ENCODE peak calls at places on chromosomes 5 and 9, in six cellular contexts. One of them, this sample, is unnamed.
A peak's percentile ranks its signal among the peaks of the same experiment; 100 is the strongest.

GRCh38 chr5:159414021-159414420 is 83.7 kb upstream of the IL12B start:
- DNase-seq in pancreas: no peak
- DNase-seq in body of pancreas: no peak
- DNase-seq in PC-3: no peak
- DNase-seq in Peyer's patch: no peak
- DNase-seq in A549: no peak
- DNase-seq in this sample: no peak

GRCh38 chr9:38356851-38357250 is 35.7 kb upstream of the ALDH1B1 start:
- DNase-seq in pancreas: no peak
- DNase-seq in body of pancreas: peak; percentile 2
- DNase-seq in PC-3: no peak
- DNase-seq in Peyer's patch: no peak
- DNase-seq in A549: no peak
- DNase-seq in this sample: no peak

GRCh38 chr5:83925321-83925877 is 204.7 kb upstream of the HAPLN1 start:
- DNase-seq in pancreas: no peak
- DNase-seq in body of pancreas: no peak
- DNase-seq in PC-3: peak; percentile 11
- DNase-seq in Peyer's patch: no peak
- DNase-seq in A549: no peak
- DNase-seq in this sample: no peak

GRCh38 chr5:92019376-92019990 is 636.4 kb upstream of the ARRDC3 start:
- DNase-seq in pancreas: no peak
- DNase-seq in body of pancreas: no peak
- DNase-seq in PC-3: peak; percentile 62
- DNase-seq in Peyer's patch: no peak
- DNase-seq in A549: peak; percentile 3
- DNase-seq in this sample: no peak

GRCh38 chr9:121201045-121201737 is 478 bp downstream of the RAB14 start:
- DNase-seq in pancreas: peak; percentile 80
- DNase-seq in body of pancreas: no peak
- DNase-seq in PC-3: no peak
- DNase-seq in Peyer's patch: peak; percentile 78
- DNase-seq in A549: no peak
- DNase-seq in this sample: peak; percentile 53

GRCh38 chr9:89383030-89383720 is 64.9 kb downstream of the SECISBP2 start:
- DNase-seq in pancreas: no peak
- DNase-seq in body of pancreas: no peak
- DNase-seq in PC-3: no peak
- DNase-seq in Peyer's patch: no peak
- DNase-seq in A549: no peak
- DNase-seq in this sample: no peak

GRCh38 chr9:87635656-87636501 is 90.0 kb upstream of the CTSL start:
- DNase-seq in pancreas: no peak
- DNase-seq in body of pancreas: no peak
- DNase-seq in PC-3: no peak
- DNase-seq in Peyer's patch: no peak
- DNase-seq in A549: no peak
- DNase-seq in this sample: no peak

GRCh38 chr5:156640751-156641241 is 209.3 kb upstream of the PPP1R2B start:
- DNase-seq in pancreas: no peak
- DNase-seq in body of pancreas: no peak
- DNase-seq in PC-3: no peak
- DNase-seq in Peyer's patch: no peak
- DNase-seq in A549: no peak
- DNase-seq in this sample: no peak

GRCh38 chr5:123449424-123449823 is 26.2 kb upstream of the CEP120 start:
- DNase-seq in pancreas: no peak
- DNase-seq in body of pancreas: no peak
- DNase-seq in PC-3: no peak
- DNase-seq in Peyer's patch: no peak
- DNase-seq in A549: no peak
- DNase-seq in this sample: no peak

GRCh38 chr9:4866239-4866969 is 73.7 kb downstream of the RCL1 start:
- DNase-seq in pancreas: no peak
- DNase-seq in body of pancreas: no peak
- DNase-seq in PC-3: peak; percentile 73
- DNase-seq in Peyer's patch: no peak
- DNase-seq in A549: no peak
- DNase-seq in this sample: no peak

GRCh38 chr9:132406554-132407122 is at the start of gene TTF1:
- DNase-seq in pancreas: peak; percentile 90
- DNase-seq in body of pancreas: peak; percentile 92
- DNase-seq in PC-3: peak; percentile 85
- DNase-seq in Peyer's patch: peak; percentile 90
- DNase-seq in A549: peak; percentile 94
- DNase-seq in this sample: peak; percentile 94

GRCh38 chr5:92838253-92838652 is 742.8 kb downstream of the NR2F1-AS1 start:
- DNase-seq in pancreas: no peak
- DNase-seq in body of pancreas: no peak
- DNase-seq in PC-3: peak; percentile 52
- DNase-seq in Peyer's patch: no peak
- DNase-seq in A549: peak; percentile 15
- DNase-seq in this sample: no peak

GRCh38 chr9:113536483-113537226 is 73.1 kb downstream of the RGS3 start:
- DNase-seq in pancreas: peak; percentile 46
- DNase-seq in body of pancreas: no peak
- DNase-seq in PC-3: no peak
- DNase-seq in Peyer's patch: no peak
- DNase-seq in A549: no peak
- DNase-seq in this sample: peak; percentile 71

GRCh38 chr5:14298126-14298847 is 155.1 kb downstream of the TRIO start:
- DNase-seq in pancreas: no peak
- DNase-seq in body of pancreas: no peak
- DNase-seq in PC-3: peak; percentile 51
- DNase-seq in Peyer's patch: no peak
- DNase-seq in A549: no peak
- DNase-seq in this sample: no peak

DNA sequence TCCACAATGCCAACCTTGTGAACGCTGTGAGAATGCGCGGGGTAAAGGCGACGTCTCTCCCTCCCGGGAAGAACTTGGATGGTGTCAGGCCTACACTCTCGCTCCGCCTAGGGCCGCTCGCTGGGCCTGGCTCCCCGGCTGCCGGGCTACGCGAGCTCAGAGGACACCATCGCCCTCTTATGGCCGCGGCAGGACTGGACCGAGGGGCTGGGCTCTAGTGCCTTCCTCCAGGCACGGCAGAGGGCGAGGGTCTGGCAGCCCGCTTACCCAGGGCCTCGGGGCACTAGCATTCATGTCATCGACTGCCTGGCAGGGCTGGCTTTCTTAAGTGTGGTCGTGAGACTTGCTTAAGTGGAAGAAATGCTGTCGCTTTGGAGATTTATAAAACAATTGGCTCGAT is 1.2 kb upstream of the EXOSC2 start:
- DNase-seq in pancreas: no peak
- DNase-seq in body of pancreas: no peak
- DNase-seq in PC-3: no peak
- DNase-seq in Peyer's patch: no peak
- DNase-seq in A549: no peak
- DNase-seq in this sample: peak; percentile 47
- TF ChIP-seq CTCF in pancreas: no peak
- TF ChIP-seq CTCF in body of pancreas: no peak
- TF ChIP-seq CTCF in PC-3: no peak
- TF ChIP-seq CTCF in Peyer's patch: no peak
- TF ChIP-seq CTCF in A549: no peak
- TF ChIP-seq CTCF in this sample: peak; percentile 31

GRCh38 chr5:61732376-61732775 is 400.3 kb downstream of the ZSWIM6 start:
- DNase-seq in pancreas: no peak
- DNase-seq in body of pancreas: peak; percentile 12
- DNase-seq in PC-3: no peak
- DNase-seq in Peyer's patch: no peak
- DNase-seq in A549: no peak
- DNase-seq in this sample: no peak

GRCh38 chr5:61732796-61733195 is 400.7 kb downstream of the ZSWIM6 start:
- DNase-seq in pancreas: no peak
- DNase-seq in body of pancreas: no peak
- DNase-seq in PC-3: no peak
- DNase-seq in Peyer's patch: no peak
- DNase-seq in A549: no peak
- DNase-seq in this sample: no peak

GRCh38 chr5:61731267-61731945 is 399.3 kb downstream of the ZSWIM6 start:
- DNase-seq in pancreas: no peak
- DNase-seq in body of pancreas: no peak
- DNase-seq in PC-3: no peak
- DNase-seq in Peyer's patch: no peak
- DNase-seq in A549: no peak
- DNase-seq in this sample: no peak

GRCh38 chr5:61734001-61734400 is 401.9 kb downstream of the ZSWIM6 start:
- DNase-seq in pancreas: no peak
- DNase-seq in body of pancreas: no peak
- DNase-seq in PC-3: no peak
- DNase-seq in Peyer's patch: no peak
- DNase-seq in A549: no peak
- DNase-seq in this sample: no peak

GRCh38 chr5:61731946-61732314 is 399.9 kb downstream of the ZSWIM6 start:
- DNase-seq in pancreas: no peak
- DNase-seq in body of pancreas: no peak
- DNase-seq in PC-3: no peak
- DNase-seq in Peyer's patch: no peak
- DNase-seq in A549: no peak
- DNase-seq in this sample: no peak
- H3K4me3 ChIP-seq in pancreas: no peak overlapping the region
- H3K4me3 ChIP-seq in body of pancreas: no peak overlapping the region
- H3K4me3 ChIP-seq in PC-3: no peak overlapping the region
- H3K4me3 ChIP-seq in Peyer's patch: no peak overlapping the region
- H3K4me3 ChIP-seq in A549: no peak overlapping the region
- H3K4me3 ChIP-seq in this sample: no peak overlapping the region

GRCh38 chr5:139689631-139690384 is 41.7 kb downstream of the CXXC5 start:
- DNase-seq in pancreas: peak; percentile 86
- DNase-seq in body of pancreas: peak; percentile 85
- DNase-seq in PC-3: peak; percentile 69
- DNase-seq in Peyer's patch: no peak
- DNase-seq in A549: peak; percentile 35
- DNase-seq in this sample: peak; percentile 50
- H3K4me1 ChIP-seq in pancreas: peaks cover 52% of the 10 kb centered on the region
- H3K4me1 ChIP-seq in body of pancreas: peaks cover 69% of the 10 kb centered on the region
- H3K4me1 ChIP-seq in PC-3: no peaks in the 10 kb centered on the region
- H3K4me1 ChIP-seq in Peyer's patch: no peaks in the 10 kb centered on the region
- H3K4me1 ChIP-seq in A549: peaks cover 34% of the 10 kb centered on the region
- H3K4me1 ChIP-seq in this sample: peaks cover 37% of the 10 kb centered on the region

GRCh38 chr9:16001856-16002255 is 449.0 kb downstream of the CCDC171 start:
- DNase-seq in pancreas: no peak
- DNase-seq in body of pancreas: no peak
- DNase-seq in PC-3: no peak
- DNase-seq in Peyer's patch: no peak
- DNase-seq in A549: no peak
- DNase-seq in this sample: no peak
- TF ChIP-seq CTCF in pancreas: no peak
- TF ChIP-seq CTCF in body of pancreas: no peak
- TF ChIP-seq CTCF in PC-3: no peak
- TF ChIP-seq CTCF in Peyer's patch: no peak
- TF ChIP-seq CTCF in A549: no peak
- TF ChIP-seq CTCF in this sample: no peak

GRCh38 chr9:74555625-74556024 is 58.5 kb downstream of the RORB start:
- DNase-seq in pancreas: no peak
- DNase-seq in body of pancreas: no peak
- DNase-seq in PC-3: no peak
- DNase-seq in Peyer's patch: no peak
- DNase-seq in A549: no peak
- DNase-seq in this sample: no peak
- H3K4me3 ChIP-seq in pancreas: no peak overlapping the region
- H3K4me3 ChIP-seq in body of pancreas: no peak overlapping the region
- H3K4me3 ChIP-seq in PC-3: no peak overlapping the region
- H3K4me3 ChIP-seq in Peyer's patch: no peak overlapping the region
- H3K4me3 ChIP-seq in A549: no peak overlapping the region
- H3K4me3 ChIP-seq in this sample: no peak overlapping the region

GRCh38 chr5:127906562-127907204 is 176.9 kb upstream of the SLC12A2 start:
- DNase-seq in pancreas: no peak
- DNase-seq in body of pancreas: no peak
- DNase-seq in PC-3: no peak
- DNase-seq in Peyer's patch: no peak
- DNase-seq in A549: no peak
- DNase-seq in this sample: no peak
- H3K4me1 ChIP-seq in pancreas: no peaks in the 10 kb centered on the region
- H3K4me1 ChIP-seq in body of pancreas: peaks cover 12% of the 10 kb centered on the region
- H3K4me1 ChIP-seq in PC-3: peaks cover 8% of the 10 kb centered on the region
- H3K4me1 ChIP-seq in Peyer's patch: no peaks in the 10 kb centered on the region
- H3K4me1 ChIP-seq in A549: peaks cover 37% of the 10 kb centered on the region
- H3K4me1 ChIP-seq in this sample: no peaks in the 10 kb centered on the region

GRCh38 chr9:292915-293314 is 78.2 kb downstream of the DOCK8 start:
- DNase-seq in pancreas: no peak
- DNase-seq in body of pancreas: no peak
- DNase-seq in PC-3: no peak
- DNase-seq in Peyer's patch: no peak
- DNase-seq in A549: no peak
- DNase-seq in this sample: no peak
- TF ChIP-seq CTCF in pancreas: no peak
- TF ChIP-seq CTCF in body of pancreas: no peak
- TF ChIP-seq CTCF in PC-3: peak; percentile 26
- TF ChIP-seq CTCF in Peyer's patch: no peak
- TF ChIP-seq CTCF in A549: no peak
- TF ChIP-seq CTCF in this sample: no peak

DNA sequence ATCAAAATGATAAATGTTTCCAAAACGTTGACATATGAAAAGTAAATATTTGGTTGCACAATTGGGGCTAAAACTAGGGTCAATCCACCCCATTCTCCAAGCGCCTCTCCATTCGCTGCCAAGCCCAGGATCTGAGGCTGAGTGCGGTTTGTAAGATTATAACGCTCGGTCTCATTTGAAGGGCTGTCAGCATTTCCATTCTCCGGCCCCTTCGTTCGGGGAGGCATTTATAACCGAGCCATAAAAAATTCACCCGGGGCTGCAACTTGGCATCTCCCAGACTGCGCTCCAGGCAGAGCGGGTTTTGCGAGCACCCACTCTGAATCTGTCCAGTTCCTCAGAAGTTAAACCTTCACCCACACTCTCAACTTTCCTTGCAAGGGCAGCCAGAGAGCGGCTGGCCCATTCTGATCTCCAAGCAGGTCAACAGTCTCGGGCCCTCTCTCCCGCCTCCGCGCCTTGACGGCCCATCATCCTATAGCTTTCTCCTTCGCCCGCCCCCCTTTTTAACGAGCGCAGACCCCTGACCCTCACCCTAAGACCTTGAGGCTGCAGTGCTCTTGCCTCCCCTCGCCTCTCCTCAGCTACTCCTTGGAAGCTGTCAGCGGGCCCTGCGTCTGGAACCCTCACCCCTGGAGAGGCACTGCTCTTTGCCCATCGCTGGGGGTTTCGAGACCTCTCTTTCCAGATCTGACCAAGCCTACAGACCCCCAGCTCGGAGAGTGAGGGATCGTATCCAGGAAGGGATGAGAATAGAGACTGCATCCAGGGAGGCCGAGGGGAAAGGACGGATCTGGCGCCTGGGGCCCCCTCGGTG is 1.1 kb downstream of the SLIT3 start:
- DNase-seq in pancreas: no peak
- DNase-seq in body of pancreas: no peak
- DNase-seq in PC-3: no peak
- DNase-seq in Peyer's patch: no peak
- DNase-seq in A549: peak; percentile 32
- DNase-seq in this sample: no peak
- H3K4me3 ChIP-seq in pancreas: peak overlapping the region; percentile 12
- H3K4me3 ChIP-seq in body of pancreas: no peak overlapping the region
- H3K4me3 ChIP-seq in PC-3: no peak overlapping the region
- H3K4me3 ChIP-seq in Peyer's patch: peak overlapping the region; percentile 12
- H3K4me3 ChIP-seq in A549: peak overlapping the region; percentile 76
- H3K4me3 ChIP-seq in this sample: peak overlapping the region; percentile 73